ENCODE peak calls at places on chromosomes 11 and 22, in ten cellular contexts. N is IMR-90, A is endodermal cell, J is spleen, T is GM23338, P is tibial nerve, M is substantia nigra, U is brain microvascular endothelial cell, Z is transverse colon, B is HCT116. K is an unnamed sample.

GRCh38 chr11:128226106-128226716 is 361.1 kb downstream of the ETS1 start:
- DNase-seq in N (no peak), A (peak; percentile 71), J (no peak), T (no peak), P (no peak), M (no peak), U (no peak), Z (no peak), B (no peak), K (no peak)

GRCh38 chr11:638616-639323 is 1.7 kb downstream of the DRD4 start:
- DNase-seq in N (no peak), A (peak; percentile 87), J (no peak), T (peak; percentile 78), P (no peak), M (no peak), U (peak; percentile 24), Z (no peak), B (no peak), K (peak; percentile 38)

GRCh38 chr11:73478737-73479347 is 102.6 kb downstream of the RELT start:
- DNase-seq in N (peak; percentile 42), A (peak; percentile 56), J (no peak), T (peak; percentile 81), P (no peak), M (no peak), U (peak; percentile 20), Z (no peak), B (peak; percentile 26), K (peak; percentile 28)

GRCh38 chr22:49586873-49587272 is 240.8 kb downstream of the BRD1 start:
- DNase-seq in N (no peak), A (peak; percentile 58), J (peak; percentile 45), T (no peak), P (no peak), M (no peak), U (no peak), Z (peak; percentile 5), B (no peak), K (no peak)

GRCh38 chr11:47711225-47711624 is 3.9 kb downstream of the AGBL2 start:
- DNase-seq in N (no peak), A (peak; percentile 56), J (no peak), T (peak; percentile 62), P (no peak), M (no peak), U (no peak), Z (no peak), B (no peak), K (no peak)

GRCh38 chr22:41401781-41402648 is 20.3 kb downstream of the TEF start:
- DNase-seq in N (peak; percentile 79), A (no peak), J (no peak), T (no peak), P (peak; percentile 44), M (peak; percentile 91), U (peak; percentile 6), Z (peak; percentile 87), B (no peak), K (peak; percentile 50)

GRCh38 chr11:33698921-33699320 is 1.7 kb downstream of the C11orf91 start:
- DNase-seq in N (no peak), A (no peak), J (no peak), T (no peak), P (no peak), M (no peak), U (no peak), Z (no peak), B (no peak), K (no peak)

GRCh38 chr11:128916037-128916572 is 24.9 kb downstream of the KCNJ5 start:
- DNase-seq in N (no peak), A (no peak), J (no peak), T (no peak), P (no peak), M (no peak), U (no peak), Z (no peak), B (no peak), K (no peak)

GRCh38 chr11:128334311-128335044 is 252.9 kb downstream of the ETS1 start:
- DNase-seq in N (no peak), A (no peak), J (peak; percentile 87), T (no peak), P (no peak), M (no peak), U (no peak), Z (no peak), B (no peak), K (peak; percentile 42)

GRCh38 chr22:40709752-40710413 is 30.6 kb downstream of the MCHR1 start:
- DNase-seq in N (peak; percentile 84), A (peak; percentile 66), J (no peak), T (peak; percentile 58), P (peak; percentile 32), M (no peak), U (no peak), Z (peak; percentile 25), B (no peak), K (peak; percentile 36)

GRCh38 chr11:84564180-84564866 is 1062.8 kb downstream of the DLG2 start:
- DNase-seq in N (peak; percentile 44), A (peak; percentile 71), J (no peak), T (peak; percentile 56), P (peak; percentile 36), M (peak; percentile 16), U (peak; percentile 62), Z (peak; percentile 51), B (peak; percentile 38), K (peak; percentile 71)

GRCh38 chr11:46367244-46367915 is 14.1 kb upstream of the MDK start:
- DNase-seq in N (peak; percentile 59), A (peak; percentile 93), J (peak; percentile 94), T (peak; percentile 86), P (peak; percentile 67), M (peak; percentile 81), U (no peak), Z (peak; percentile 72), B (no peak), K (peak; percentile 74)

GRCh38 chr22:38829485-38829884 is 14.3 kb downstream of the NPTXR start:
- DNase-seq in N (no peak), A (no peak), J (no peak), T (no peak), P (no peak), M (no peak), U (no peak), Z (no peak), B (no peak), K (no peak)

DNA sequence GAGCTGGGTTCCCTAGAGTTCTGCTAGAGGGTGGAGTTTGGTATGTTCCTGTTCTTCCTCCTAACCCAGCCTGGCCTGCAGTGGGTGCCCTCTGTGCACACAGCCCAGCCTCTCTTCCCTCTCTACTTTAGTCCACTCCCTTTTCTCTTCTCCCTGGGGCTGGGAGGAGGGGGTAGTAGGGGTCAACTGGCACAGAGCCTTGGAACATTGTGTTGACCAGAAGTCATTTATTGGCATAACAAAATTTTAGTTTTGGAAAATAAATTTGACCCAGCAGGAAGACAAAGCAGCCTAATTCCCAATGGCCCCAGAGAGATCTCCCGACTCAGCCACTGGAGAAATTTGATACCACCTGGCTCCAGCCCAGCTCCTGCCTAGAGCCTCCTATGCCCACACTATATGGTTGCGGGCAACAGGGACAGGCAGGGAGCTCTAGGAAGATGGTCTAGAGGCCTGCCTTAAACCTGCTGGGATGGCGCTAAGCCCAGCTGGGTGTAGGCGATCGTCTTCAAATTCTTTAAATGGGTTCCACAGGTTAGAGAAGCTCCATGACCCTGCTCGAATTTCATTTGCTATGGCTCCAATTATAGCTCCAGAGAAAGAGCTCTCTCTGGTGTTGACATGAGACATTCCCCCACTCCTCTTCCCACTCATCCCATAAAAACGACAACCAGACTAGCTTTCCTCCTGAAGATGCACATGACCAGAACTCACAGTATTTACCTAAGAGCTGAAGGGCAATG is 9.9 kb downstream of the PCSK7 start:
- DNase-seq in N (peak; percentile 72), A (peak; percentile 46), J (no peak), T (no peak), P (peak; percentile 90), M (no peak), U (no peak), Z (peak; percentile 67), B (no peak), K (no peak)
- H3K27ac ChIP-seq in N (peak overlapping the region; percentile 58), A (no peak overlapping the region), J (peak overlapping the region; percentile 76), T (no peak overlapping the region), P (peak overlapping the region; percentile 75), M (peak overlapping the region; percentile 19), U (no peak overlapping the region), Z (peak overlapping the region; percentile 83), B (peak overlapping the region; percentile 52), K (peak overlapping the region; percentile 51)

DNA sequence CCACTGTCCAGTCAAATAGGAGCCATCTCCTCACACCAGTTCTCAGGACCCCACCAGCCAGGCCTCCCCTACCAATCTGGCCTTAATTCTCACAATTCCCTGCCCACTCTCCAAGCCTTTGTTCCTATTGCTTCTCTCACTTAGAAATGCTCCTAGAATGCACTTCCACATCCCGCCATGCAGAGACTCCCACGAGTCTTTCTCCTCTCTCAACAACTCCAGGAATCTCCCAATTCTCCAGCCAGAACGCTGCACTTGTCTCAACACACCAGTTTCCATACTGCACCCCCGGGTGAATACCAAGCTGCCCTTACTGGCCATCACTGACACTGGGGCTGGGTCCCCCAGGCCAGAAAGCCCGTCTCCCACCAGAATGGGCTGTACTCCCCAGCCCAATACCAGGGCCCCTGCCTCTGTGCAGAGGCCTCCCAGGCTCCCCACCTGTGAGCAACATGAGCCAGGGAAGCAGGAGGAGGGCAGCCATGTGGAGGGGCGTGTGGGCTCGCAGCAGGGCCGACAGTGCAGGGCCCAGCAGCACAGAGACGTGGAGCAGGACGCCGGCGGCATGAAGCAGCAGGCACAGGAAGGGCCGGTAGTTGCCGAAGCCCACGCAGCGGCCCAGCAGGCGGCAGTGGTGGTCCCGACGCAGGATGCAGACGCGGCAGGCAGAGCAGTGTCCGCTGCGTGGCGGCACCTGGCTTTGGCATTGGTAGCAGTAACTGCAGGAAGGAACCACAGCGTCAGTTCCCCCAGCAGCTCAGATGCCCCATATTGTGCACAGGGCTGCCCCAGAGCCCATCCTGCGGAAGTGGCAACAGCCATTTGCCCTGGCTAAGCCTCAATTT is 2.4 kb downstream of the ZDHHC24 start:
- DNase-seq in N (peak; percentile 57), A (peak; percentile 88), J (peak; percentile 95), T (peak; percentile 80), P (no peak), M (peak; percentile 49), U (peak; percentile 47), Z (peak; percentile 60), B (no peak), K (peak; percentile 70)
- H3K27ac ChIP-seq in N (no peak overlapping the region), A (no peak overlapping the region), J (peak overlapping the region; percentile 87), T (no peak overlapping the region), P (no peak overlapping the region), M (peak overlapping the region; percentile 26), U (no peak overlapping the region), Z (peak overlapping the region; percentile 20), B (no peak overlapping the region), K (no peak overlapping the region)

DNA sequence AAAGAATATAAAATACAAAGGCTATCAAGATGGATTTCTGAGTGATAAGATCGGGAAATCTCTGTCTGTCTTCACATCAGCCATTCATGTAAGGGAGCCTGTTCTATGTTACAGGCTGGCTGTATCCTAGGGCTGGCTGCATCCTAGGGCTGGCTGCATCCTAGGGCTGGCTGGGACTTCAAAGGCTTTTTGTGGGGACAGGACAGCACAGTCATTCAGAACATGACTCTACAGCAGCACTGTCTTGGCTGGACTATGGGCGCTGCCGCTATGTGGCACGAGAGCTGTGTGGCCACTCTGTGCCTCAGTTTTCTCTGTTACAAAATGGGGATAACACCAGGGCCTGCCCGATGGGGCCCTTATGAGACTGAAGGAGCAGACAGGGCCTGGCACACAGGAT is 10.2 kb downstream of the ADAMTS8 start:
- DNase-seq in N (no peak), A (no peak), J (no peak), T (no peak), P (no peak), M (peak; percentile 78), U (no peak), Z (no peak), B (no peak), K (no peak)
- H3K27ac ChIP-seq in N (peak overlapping the region; percentile 78), A (no peak overlapping the region), J (no peak overlapping the region), T (no peak overlapping the region), P (no peak overlapping the region), M (peak overlapping the region; percentile 69), U (no peak overlapping the region), Z (no peak overlapping the region), B (no peak overlapping the region), K (no peak overlapping the region)

GRCh38 chr11:111395081-111395480 is 16.0 kb upstream of the POU2AF1 start:
- DNase-seq in N (no peak), A (peak; percentile 64), J (peak; percentile 74), T (no peak), P (no peak), M (no peak), U (no peak), Z (no peak), B (no peak), K (no peak)
- H3K27ac ChIP-seq in N (no peak overlapping the region), A (no peak overlapping the region), J (no peak overlapping the region), T (no peak overlapping the region), P (no peak overlapping the region), M (no peak overlapping the region), U (no peak overlapping the region), Z (no peak overlapping the region), B (no peak overlapping the region), K (no peak overlapping the region)

K was measured in hepatocyte.